ENCODE peak calls at places on chromosomes 6 and 20, in eight cellular contexts. Y, Q, B, E, K, I, D and M are unnamed samples.

GRCh38 chr6:164897523-164898094 is 411.8 kb downstream of the C6orf118 start:
- DNase-seq in E (no peak), D (no peak), Y (no peak), B (no peak), I (no peak), K (no peak), Q (no peak), M (no peak)

GRCh38 chr6:133170602-133171001 is 70.6 kb upstream of the EYA4 start:
- DNase-seq in B (no peak), K (no peak), E (no peak), Q (peak), I (no peak), Y (no peak), D (no peak), M (no peak)

GRCh38 chr6:14316911-14317535 is 199.5 kb downstream of the CD83 start:
- DNase-seq in Q (no peak), B (no peak), E (no peak), I (no peak), K (no peak), Y (no peak), D (peak), M (peak)

GRCh38 chr6:64505312-64505711 is 869.7 kb downstream of the PHF3 start:
- DNase-seq in I (no peak), K (no peak), E (no peak), Y (no peak), Q (no peak), B (no peak), D (peak), M (no peak)

GRCh38 chr6:122454673-122455072 is 16.9 kb downstream of the SERINC1 start:
- DNase-seq in Y (no peak), D (no peak), Q (no peak), B (no peak), E (no peak), K (no peak), I (no peak), M (no peak)

GRCh38 chr6:56490994-56491393 is 151.7 kb downstream of the DST start:
- DNase-seq in K (no peak), Y (no peak), D (peak), Q (peak), E (no peak), I (no peak), B (no peak), M (no peak)

GRCh38 chr6:132937466-132937906 is 123.1 kb downstream of the RPS12 start:
- DNase-seq in E (no peak), B (no peak), D (peak), Q (peak), I (no peak), Y (no peak), K (no peak), M (peak)

GRCh38 chr6:79869600-79870084 is 77.7 kb downstream of the ELOVL4 start:
- DNase-seq in D (peak), K (peak), Y (peak), Q (peak), E (peak), B (peak), I (peak), M (peak)

GRCh38 chr6:25788305-25788922 is 33.9 kb downstream of the SLC17A4 start:
- DNase-seq in I (no peak), D (peak), E (peak), K (peak), B (no peak), Y (no peak), Q (peak), M (peak)

GRCh38 chr6:111338843-111339242 is 144.2 kb downstream of the REV3L start:
- DNase-seq in Y (no peak), I (no peak), Q (no peak), K (no peak), B (no peak), E (no peak), D (no peak), M (no peak)

GRCh38 chr6:45428734-45429133 is 51.0 kb upstream of the SUPT3H start:
- DNase-seq in E (no peak), K (no peak), D (no peak), Q (no peak), Y (no peak), B (no peak), I (no peak), M (no peak)

GRCh38 chr6:24504274-24504641 is 9.5 kb downstream of the ALDH5A1 start:
- DNase-seq in K (no peak), Y (no peak), E (no peak), D (no peak), I (no peak), Q (no peak), B (no peak), M (no peak)

GRCh38 chr20:33653900-33654596 is 8.1 kb upstream of the C20orf144 start:
- DNase-seq in K (no peak), E (no peak), Q (no peak), I (no peak), B (peak), Y (no peak), D (no peak), M (no peak)

GRCh38 chr20:56447227-56447626 is 21.2 kb upstream of the RTF2 start:
- DNase-seq in B (no peak), Q (no peak), K (no peak), E (no peak), Y (no peak), I (no peak), D (no peak), M (no peak)

GRCh38 chr20:52768649-52769048 is 203.5 kb upstream of the TSHZ2 start:
- DNase-seq in B (no peak), Y (no peak), E (no peak), D (peak), Q (no peak), I (no peak), K (no peak), M (no peak)

GRCh38 chr6:25279748-25280616 is 808 bp downstream of the CARMIL1 start:
- DNase-seq in I (no peak), D (no peak), B (no peak), Q (no peak), Y (peak), E (no peak), K (no peak), M (peak)

GRCh38 chr6:117552618-117553017 is 49.7 kb downstream of the GOPC start:
- DNase-seq in B (no peak), Q (peak), K (no peak), Y (no peak), I (no peak), E (no peak), D (no peak), M (no peak)

GRCh38 chr20:50510706-50511401 is 671 bp downstream of the PTPN1 start:
- DNase-seq in Y (peak), I (no peak), D (no peak), K (no peak), E (no peak), Q (peak), B (no peak), M (peak)

GRCh38 chr6:54130179-54130578 is 18.9 kb downstream of the MLIP start:
- DNase-seq in K (no peak), B (no peak), I (no peak), Y (no peak), Q (no peak), E (no peak), D (peak), M (no peak)

GRCh38 chr20:15918631-15919030 is 654.6 kb downstream of the KIF16B start:
- DNase-seq in E (no peak), D (no peak), Y (no peak), B (no peak), Q (no peak), I (no peak), K (no peak), M (no peak)

GRCh38 chr6:90610291-90610670 is 23.4 kb upstream of the MAP3K7 start:
- DNase-seq in B (no peak), I (peak), Y (peak), E (no peak), D (peak), Q (peak), K (no peak), M (no peak)

GRCh38 chr6:63352587-63353281 is 33.0 kb upstream of the LGSN start:
- DNase-seq in E (no peak), K (no peak), D (peak), B (no peak), I (no peak), Y (no peak), Q (no peak), M (peak)

GRCh38 chr20:49420811-49421295 is 61.6 kb downstream of the KCNB1 start:
- DNase-seq in Q (no peak), D (no peak), Y (no peak), B (no peak), E (no peak), K (no peak), I (no peak), M (no peak)

GRCh38 chr6:7264041-7264440 is 49.0 kb downstream of the SSR1 start:
- DNase-seq in B (no peak), D (no peak), Q (no peak), K (no peak), I (peak), E (no peak), Y (no peak), M (no peak)

GRCh38 chr6:41939091-41939847 is 2.3 kb downstream of the CCND3 start:
- DNase-seq in Y (peak), E (no peak), D (peak), I (peak), K (no peak), Q (peak), B (no peak), M (peak)

GRCh38 chr6:21587925-21588811 is 5.4 kb upstream of the SOX4 start:
- DNase-seq in E (no peak), Q (peak), D (peak), I (peak), Y (peak), B (peak), K (no peak), M (peak)

GRCh38 chr6:107698146-107698545 is 126.0 kb downstream of the SCML4 start:
- DNase-seq in D (peak), K (no peak), Y (no peak), Q (peak), B (no peak), I (no peak), E (no peak), M (no peak)

GRCh38 chr6:125584468-125584939 is 164.9 kb upstream of the HEY2 start:
- DNase-seq in K (no peak), Y (peak), E (no peak), I (peak), Q (no peak), B (peak), D (peak), M (no peak)

GRCh38 chr6:8175046-8175777 is 72.9 kb upstream of the EEF1E1 start:
- DNase-seq in E (no peak), K (no peak), D (no peak), B (no peak), Q (no peak), Y (no peak), I (no peak), M (no peak)

GRCh38 chr6:127435717-127436220 is 23.4 kb downstream of the KIAA0408 start:
- DNase-seq in Q (no peak), K (no peak), E (no peak), D (no peak), B (no peak), I (no peak), Y (no peak), M (no peak)